ENCODE peak calls at places on chromosomes 13 and 19, in ten cellular contexts. One of them, this sample, is unnamed.

GRCh38 chr13:99978781-99979452 is 2.7 kb upstream of the ZIC2 start:
- DNase-seq in cardiac fibroblast: no peak
- DNase-seq in BE2C: no peak
- DNase-seq in CD8-positive, alpha-beta T cell: no peak
- DNase-seq in neural progenitor cell: peak
- DNase-seq in Peyer's patch: no peak
- DNase-seq in sigmoid colon: no peak
- DNase-seq in heart right ventricle: no peak
- DNase-seq in lower leg skin: no peak
- DNase-seq in SK-N-SH: peak
- DNase-seq in this sample: no peak

GRCh38 chr13:30346159-30346788 is 38.9 kb upstream of the KATNAL1 start:
- DNase-seq in lower leg skin: no peak
- DNase-seq in neural progenitor cell: no peak
- DNase-seq in CD8-positive, alpha-beta T cell: peak
- DNase-seq in Peyer's patch: peak
- DNase-seq in cardiac fibroblast: no peak
- DNase-seq in heart right ventricle: no peak
- DNase-seq in BE2C: no peak
- DNase-seq in sigmoid colon: no peak
- DNase-seq in SK-N-SH: no peak
- DNase-seq in this sample: no peak

GRCh38 chr19:1250374-1251232 is 2.2 kb downstream of the MIDN start:
- DNase-seq in SK-N-SH: peak
- DNase-seq in sigmoid colon: peak
- DNase-seq in cardiac fibroblast: peak
- DNase-seq in lower leg skin: no peak
- DNase-seq in neural progenitor cell: peak
- DNase-seq in Peyer's patch: peak
- DNase-seq in heart right ventricle: peak
- DNase-seq in CD8-positive, alpha-beta T cell: peak
- DNase-seq in BE2C: peak
- DNase-seq in this sample: no peak

GRCh38 chr13:57553932-57554331 is 77.6 kb upstream of the PCDH17 start:
- DNase-seq in Peyer's patch: no peak
- DNase-seq in neural progenitor cell: no peak
- DNase-seq in sigmoid colon: no peak
- DNase-seq in CD8-positive, alpha-beta T cell: no peak
- DNase-seq in heart right ventricle: no peak
- DNase-seq in cardiac fibroblast: no peak
- DNase-seq in BE2C: no peak
- DNase-seq in SK-N-SH: no peak
- DNase-seq in lower leg skin: no peak
- DNase-seq in this sample: no peak

GRCh38 chr13:98494769-98495168 is 82.1 kb downstream of the STK24 start:
- DNase-seq in neural progenitor cell: no peak
- DNase-seq in cardiac fibroblast: no peak
- DNase-seq in sigmoid colon: no peak
- DNase-seq in CD8-positive, alpha-beta T cell: no peak
- DNase-seq in SK-N-SH: no peak
- DNase-seq in Peyer's patch: no peak
- DNase-seq in heart right ventricle: no peak
- DNase-seq in BE2C: no peak
- DNase-seq in lower leg skin: no peak
- DNase-seq in this sample: no peak

GRCh38 chr19:7925171-7925837 is 631 bp downstream of the CTXN1 start:
- DNase-seq in Peyer's patch: peak
- DNase-seq in sigmoid colon: peak
- DNase-seq in CD8-positive, alpha-beta T cell: peak
- DNase-seq in neural progenitor cell: peak
- DNase-seq in cardiac fibroblast: peak
- DNase-seq in lower leg skin: no peak
- DNase-seq in SK-N-SH: peak
- DNase-seq in heart right ventricle: peak
- DNase-seq in BE2C: peak
- DNase-seq in this sample: peak

GRCh38 chr19:41367848-41368301 is 3.9 kb upstream of the B9D2 start:
- DNase-seq in neural progenitor cell: no peak
- DNase-seq in SK-N-SH: no peak
- DNase-seq in heart right ventricle: no peak
- DNase-seq in CD8-positive, alpha-beta T cell: no peak
- DNase-seq in Peyer's patch: no peak
- DNase-seq in sigmoid colon: no peak
- DNase-seq in lower leg skin: no peak
- DNase-seq in BE2C: no peak
- DNase-seq in cardiac fibroblast: peak
- DNase-seq in this sample: no peak

GRCh38 chr13:106588367-106588766 is 20.4 kb upstream of the ARGLU1 start:
- DNase-seq in CD8-positive, alpha-beta T cell: no peak
- DNase-seq in Peyer's patch: no peak
- DNase-seq in lower leg skin: no peak
- DNase-seq in SK-N-SH: no peak
- DNase-seq in heart right ventricle: peak
- DNase-seq in cardiac fibroblast: no peak
- DNase-seq in neural progenitor cell: no peak
- DNase-seq in sigmoid colon: no peak
- DNase-seq in BE2C: no peak
- DNase-seq in this sample: no peak

GRCh38 chr19:47419789-47420188 is 462 bp upstream of the MEIS3 start:
- DNase-seq in lower leg skin: no peak
- DNase-seq in cardiac fibroblast: no peak
- DNase-seq in Peyer's patch: no peak
- DNase-seq in SK-N-SH: no peak
- DNase-seq in BE2C: no peak
- DNase-seq in sigmoid colon: no peak
- DNase-seq in heart right ventricle: no peak
- DNase-seq in CD8-positive, alpha-beta T cell: no peak
- DNase-seq in neural progenitor cell: peak
- DNase-seq in this sample: no peak

GRCh38 chr19:47423203-47423882 is 4.0 kb upstream of the MEIS3 start:
- DNase-seq in lower leg skin: no peak
- DNase-seq in CD8-positive, alpha-beta T cell: no peak
- DNase-seq in neural progenitor cell: no peak
- DNase-seq in sigmoid colon: no peak
- DNase-seq in heart right ventricle: no peak
- DNase-seq in cardiac fibroblast: no peak
- DNase-seq in Peyer's patch: no peak
- DNase-seq in BE2C: no peak
- DNase-seq in SK-N-SH: no peak
- DNase-seq in this sample: no peak

GRCh38 chr19:47422417-47423163 is 3.3 kb upstream of the MEIS3 start:
- DNase-seq in Peyer's patch: no peak
- DNase-seq in lower leg skin: no peak
- DNase-seq in CD8-positive, alpha-beta T cell: no peak
- DNase-seq in SK-N-SH: no peak
- DNase-seq in heart right ventricle: no peak
- DNase-seq in neural progenitor cell: no peak
- DNase-seq in BE2C: no peak
- DNase-seq in cardiac fibroblast: no peak
- DNase-seq in sigmoid colon: no peak
- DNase-seq in this sample: no peak

GRCh38 chr19:47421244-47421786 is 2.0 kb upstream of the MEIS3 start:
- DNase-seq in sigmoid colon: no peak
- DNase-seq in neural progenitor cell: no peak
- DNase-seq in CD8-positive, alpha-beta T cell: no peak
- DNase-seq in BE2C: no peak
- DNase-seq in SK-N-SH: no peak
- DNase-seq in Peyer's patch: no peak
- DNase-seq in lower leg skin: no peak
- DNase-seq in cardiac fibroblast: no peak
- DNase-seq in heart right ventricle: no peak
- DNase-seq in this sample: no peak

GRCh38 chr19:47421844-47422395 is 2.6 kb upstream of the MEIS3 start:
- DNase-seq in Peyer's patch: no peak
- DNase-seq in heart right ventricle: no peak
- DNase-seq in CD8-positive, alpha-beta T cell: no peak
- DNase-seq in sigmoid colon: no peak
- DNase-seq in neural progenitor cell: peak
- DNase-seq in BE2C: peak
- DNase-seq in SK-N-SH: peak
- DNase-seq in lower leg skin: no peak
- DNase-seq in cardiac fibroblast: no peak
- DNase-seq in this sample: no peak
- H3K4me3 ChIP-seq in Peyer's patch: no peak
- H3K4me3 ChIP-seq in heart right ventricle: no peak
- H3K4me3 ChIP-seq in CD8-positive, alpha-beta T cell: no peak
- H3K4me3 ChIP-seq in sigmoid colon: no peak
- H3K4me3 ChIP-seq in neural progenitor cell: peak
- H3K4me3 ChIP-seq in BE2C: peak
- H3K4me3 ChIP-seq in SK-N-SH: no peak
- H3K4me3 ChIP-seq in lower leg skin: no peak
- H3K4me3 ChIP-seq in cardiac fibroblast: no peak
- H3K4me3 ChIP-seq in this sample: no peak

GRCh38 chr19:56477429-56478338 is 539 bp upstream of the ZNF667 start:
- DNase-seq in CD8-positive, alpha-beta T cell: peak
- DNase-seq in neural progenitor cell: peak
- DNase-seq in cardiac fibroblast: peak
- DNase-seq in BE2C: peak
- DNase-seq in sigmoid colon: peak
- DNase-seq in SK-N-SH: peak
- DNase-seq in lower leg skin: peak
- DNase-seq in Peyer's patch: peak
- DNase-seq in heart right ventricle: peak
- DNase-seq in this sample: peak

GRCh38 chr19:56476671-56477428 is at the start of gene ZNF667:
- DNase-seq in sigmoid colon: no peak
- DNase-seq in lower leg skin: no peak
- DNase-seq in neural progenitor cell: peak
- DNase-seq in cardiac fibroblast: peak
- DNase-seq in CD8-positive, alpha-beta T cell: no peak
- DNase-seq in heart right ventricle: peak
- DNase-seq in BE2C: peak
- DNase-seq in Peyer's patch: no peak
- DNase-seq in SK-N-SH: peak
- DNase-seq in this sample: no peak

DNA sequence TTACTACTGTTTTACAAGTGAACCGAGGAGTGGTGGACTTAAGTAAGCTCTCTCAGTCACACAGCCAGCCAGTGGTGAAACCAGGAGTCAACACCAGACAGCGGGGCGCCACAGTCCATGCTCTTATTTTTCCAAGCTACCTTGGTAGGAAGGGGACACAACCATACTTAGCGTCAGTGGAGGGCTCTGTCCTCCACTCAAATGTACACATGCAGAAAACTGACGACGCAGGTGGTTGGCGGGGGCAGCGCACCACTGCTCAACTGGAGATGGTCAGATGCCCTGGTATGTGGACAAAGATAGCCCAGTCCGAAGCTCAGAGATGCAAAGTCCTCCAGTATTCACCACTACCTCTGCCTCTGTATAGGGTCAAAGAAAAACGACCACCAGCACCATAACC is 1.1 kb downstream of the ZNF667 start:
- DNase-seq in lower leg skin: no peak
- DNase-seq in BE2C: no peak
- DNase-seq in neural progenitor cell: no peak
- DNase-seq in Peyer's patch: no peak
- DNase-seq in CD8-positive, alpha-beta T cell: no peak
- DNase-seq in SK-N-SH: no peak
- DNase-seq in heart right ventricle: no peak
- DNase-seq in sigmoid colon: no peak
- DNase-seq in cardiac fibroblast: no peak
- DNase-seq in this sample: no peak
- H3K4me3 ChIP-seq in lower leg skin: no peak
- H3K4me3 ChIP-seq in BE2C: peak
- H3K4me3 ChIP-seq in neural progenitor cell: peak
- H3K4me3 ChIP-seq in Peyer's patch: no peak
- H3K4me3 ChIP-seq in CD8-positive, alpha-beta T cell: no peak
- H3K4me3 ChIP-seq in SK-N-SH: peak
- H3K4me3 ChIP-seq in heart right ventricle: peak
- H3K4me3 ChIP-seq in sigmoid colon: no peak
- H3K4me3 ChIP-seq in cardiac fibroblast: peak
- H3K4me3 ChIP-seq in this sample: no peak

GRCh38 chr13:66262330-66262729 is 967.8 kb downstream of the PCDH9 start:
- DNase-seq in heart right ventricle: no peak
- DNase-seq in lower leg skin: no peak
- DNase-seq in Peyer's patch: no peak
- DNase-seq in CD8-positive, alpha-beta T cell: no peak
- DNase-seq in SK-N-SH: no peak
- DNase-seq in BE2C: no peak
- DNase-seq in neural progenitor cell: no peak
- DNase-seq in sigmoid colon: no peak
- DNase-seq in cardiac fibroblast: no peak
- DNase-seq in this sample: no peak

GRCh38 chr13:66264976-66265375 is 965.2 kb downstream of the PCDH9 start:
- DNase-seq in cardiac fibroblast: no peak
- DNase-seq in heart right ventricle: no peak
- DNase-seq in lower leg skin: no peak
- DNase-seq in sigmoid colon: no peak
- DNase-seq in neural progenitor cell: peak
- DNase-seq in SK-N-SH: no peak
- DNase-seq in CD8-positive, alpha-beta T cell: no peak
- DNase-seq in Peyer's patch: no peak
- DNase-seq in BE2C: no peak
- DNase-seq in this sample: no peak

GRCh38 chr13:66266348-66266747 is 963.8 kb downstream of the PCDH9 start:
- DNase-seq in CD8-positive, alpha-beta T cell: no peak
- DNase-seq in BE2C: no peak
- DNase-seq in lower leg skin: no peak
- DNase-seq in heart right ventricle: no peak
- DNase-seq in cardiac fibroblast: no peak
- DNase-seq in SK-N-SH: no peak
- DNase-seq in neural progenitor cell: no peak
- DNase-seq in Peyer's patch: no peak
- DNase-seq in sigmoid colon: no peak
- DNase-seq in this sample: no peak

GRCh38 chr13:66265446-66265845 is 964.7 kb downstream of the PCDH9 start:
- DNase-seq in lower leg skin: no peak
- DNase-seq in SK-N-SH: no peak
- DNase-seq in cardiac fibroblast: no peak
- DNase-seq in heart right ventricle: no peak
- DNase-seq in sigmoid colon: no peak
- DNase-seq in Peyer's patch: no peak
- DNase-seq in CD8-positive, alpha-beta T cell: no peak
- DNase-seq in neural progenitor cell: no peak
- DNase-seq in BE2C: no peak
- DNase-seq in this sample: no peak

DNA sequence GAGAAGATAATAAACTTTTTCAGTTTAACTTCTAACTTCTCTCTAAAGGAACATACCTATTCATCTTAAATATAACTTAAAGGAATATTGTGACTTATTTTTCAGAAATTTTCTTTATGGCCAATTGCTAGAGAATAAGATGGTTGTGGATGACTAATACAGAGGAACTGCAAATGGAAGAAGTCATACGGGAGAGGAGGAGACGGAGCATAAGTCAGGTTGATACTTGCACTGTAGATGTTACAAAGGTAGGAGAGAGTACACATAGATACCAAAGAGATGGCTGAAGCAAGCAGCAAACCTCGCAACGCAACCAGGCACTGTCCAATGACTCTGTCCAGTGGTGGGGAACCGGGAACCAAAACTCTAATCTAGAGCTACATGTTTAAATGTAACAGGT is 963.4 kb downstream of the PCDH9 start:
- DNase-seq in CD8-positive, alpha-beta T cell: no peak
- DNase-seq in lower leg skin: no peak
- DNase-seq in neural progenitor cell: no peak
- DNase-seq in sigmoid colon: no peak
- DNase-seq in SK-N-SH: no peak
- DNase-seq in Peyer's patch: no peak
- DNase-seq in cardiac fibroblast: no peak
- DNase-seq in heart right ventricle: no peak
- DNase-seq in BE2C: no peak
- DNase-seq in this sample: no peak
- H3K4me3 ChIP-seq in CD8-positive, alpha-beta T cell: no peak
- H3K4me3 ChIP-seq in lower leg skin: no peak
- H3K4me3 ChIP-seq in neural progenitor cell: no peak
- H3K4me3 ChIP-seq in sigmoid colon: no peak
- H3K4me3 ChIP-seq in SK-N-SH: no peak
- H3K4me3 ChIP-seq in Peyer's patch: no peak
- H3K4me3 ChIP-seq in cardiac fibroblast: no peak
- H3K4me3 ChIP-seq in heart right ventricle: no peak
- H3K4me3 ChIP-seq in BE2C: no peak
- H3K4me3 ChIP-seq in this sample: no peak

GRCh38 chr13:44068737-44069136 is 189.0 kb downstream of the LACC1 start:
- DNase-seq in cardiac fibroblast: peak
- DNase-seq in CD8-positive, alpha-beta T cell: no peak
- DNase-seq in lower leg skin: no peak
- DNase-seq in heart right ventricle: no peak
- DNase-seq in Peyer's patch: no peak
- DNase-seq in SK-N-SH: no peak
- DNase-seq in BE2C: no peak
- DNase-seq in neural progenitor cell: no peak
- DNase-seq in sigmoid colon: no peak
- DNase-seq in this sample: no peak
- H3K4me3 ChIP-seq in cardiac fibroblast: no peak
- H3K4me3 ChIP-seq in CD8-positive, alpha-beta T cell: no peak
- H3K4me3 ChIP-seq in lower leg skin: no peak
- H3K4me3 ChIP-seq in heart right ventricle: no peak
- H3K4me3 ChIP-seq in Peyer's patch: no peak
- H3K4me3 ChIP-seq in SK-N-SH: no peak
- H3K4me3 ChIP-seq in BE2C: no peak
- H3K4me3 ChIP-seq in neural progenitor cell: no peak
- H3K4me3 ChIP-seq in sigmoid colon: no peak
- H3K4me3 ChIP-seq in this sample: no peak

This sample was measured in tibial artery.